ENCODE peak calls at places on chromosomes 13 and 19, in six cellular contexts. One of them, this sample, is unnamed. For H3K27me3, the result is how much of the 10 kb centered on the place peaks cover.

GRCh38 chr13:57739791-57740190 is 108.2 kb downstream of the PCDH17 start:
- DNase-seq in tibial nerve: no peak
- DNase-seq in heart left ventricle: no peak
- DNase-seq in IMR-90: no peak
- DNase-seq in adrenal gland: no peak
- DNase-seq in endothelial cell of umbilical vein: no peak
- DNase-seq in this sample: no peak

GRCh38 chr13:24985102-24985501 is 110.8 kb upstream of the PABPC3 start:
- DNase-seq in tibial nerve: no peak
- DNase-seq in heart left ventricle: no peak
- DNase-seq in IMR-90: no peak
- DNase-seq in adrenal gland: no peak
- DNase-seq in endothelial cell of umbilical vein: no peak
- DNase-seq in this sample: no peak

GRCh38 chr19:38508507-38508906 is 75.0 kb downstream of the RYR1 start:
- DNase-seq in tibial nerve: no peak
- DNase-seq in heart left ventricle: no peak
- DNase-seq in IMR-90: no peak
- DNase-seq in adrenal gland: no peak
- DNase-seq in endothelial cell of umbilical vein: no peak
- DNase-seq in this sample: no peak

GRCh38 chr13:59721889-59722579 is 441.7 kb downstream of the DIAPH3 start:
- DNase-seq in tibial nerve: no peak
- DNase-seq in heart left ventricle: no peak
- DNase-seq in IMR-90: no peak
- DNase-seq in adrenal gland: no peak
- DNase-seq in endothelial cell of umbilical vein: no peak
- DNase-seq in this sample: no peak

GRCh38 chr13:97058896-97059295 is 64.6 kb upstream of the OXGR1 start:
- DNase-seq in tibial nerve: no peak
- DNase-seq in heart left ventricle: no peak
- DNase-seq in IMR-90: no peak
- DNase-seq in adrenal gland: no peak
- DNase-seq in endothelial cell of umbilical vein: no peak
- DNase-seq in this sample: no peak

GRCh38 chr19:52034051-52034728 is 6.0 kb upstream of the ZNF614 start:
- DNase-seq in tibial nerve: no peak
- DNase-seq in heart left ventricle: no peak
- DNase-seq in IMR-90: peak
- DNase-seq in adrenal gland: no peak
- DNase-seq in endothelial cell of umbilical vein: no peak
- DNase-seq in this sample: no peak

GRCh38 chr19:15418112-15418587 is 638 bp downstream of the AKAP8L start:
- DNase-seq in tibial nerve: no peak
- DNase-seq in heart left ventricle: peak
- DNase-seq in IMR-90: no peak
- DNase-seq in adrenal gland: no peak
- DNase-seq in endothelial cell of umbilical vein: no peak
- DNase-seq in this sample: no peak

GRCh38 chr13:21837841-21838551 is 167.1 kb downstream of the FGF9 start:
- DNase-seq in tibial nerve: no peak
- DNase-seq in heart left ventricle: no peak
- DNase-seq in IMR-90: peak
- DNase-seq in adrenal gland: no peak
- DNase-seq in endothelial cell of umbilical vein: no peak
- DNase-seq in this sample: no peak

GRCh38 chr13:52405767-52406494 is at the start of gene THSD1:
- DNase-seq in tibial nerve: peak
- DNase-seq in heart left ventricle: peak
- DNase-seq in IMR-90: peak
- DNase-seq in adrenal gland: peak
- DNase-seq in endothelial cell of umbilical vein: peak
- DNase-seq in this sample: peak

GRCh38 chr13:32315255-32316029 is at the start of the genes BRCA2 and ZAR1L:
- DNase-seq in tibial nerve: peak
- DNase-seq in heart left ventricle: peak
- DNase-seq in IMR-90: peak
- DNase-seq in adrenal gland: peak
- DNase-seq in endothelial cell of umbilical vein: peak
- DNase-seq in this sample: peak

GRCh38 chr13:112117258-112117954 is 50.5 kb downstream of the SOX1 start:
- DNase-seq in tibial nerve: no peak
- DNase-seq in heart left ventricle: no peak
- DNase-seq in IMR-90: no peak
- DNase-seq in adrenal gland: no peak
- DNase-seq in endothelial cell of umbilical vein: no peak
- DNase-seq in this sample: no peak

GRCh38 chr13:48165063-48165462 is 67.9 kb upstream of the ITM2B start:
- DNase-seq in tibial nerve: no peak
- DNase-seq in heart left ventricle: no peak
- DNase-seq in IMR-90: no peak
- DNase-seq in adrenal gland: no peak
- DNase-seq in endothelial cell of umbilical vein: no peak
- DNase-seq in this sample: no peak

GRCh38 chr19:57088125-57088524 is 31.7 kb upstream of the USP29 start:
- DNase-seq in tibial nerve: no peak
- DNase-seq in heart left ventricle: no peak
- DNase-seq in IMR-90: no peak
- DNase-seq in adrenal gland: no peak
- DNase-seq in endothelial cell of umbilical vein: no peak
- DNase-seq in this sample: no peak

GRCh38 chr19:10269333-10270179 is 1.4 kb upstream of the ICAM1 start:
- DNase-seq in tibial nerve: peak
- DNase-seq in heart left ventricle: peak
- DNase-seq in IMR-90: peak
- DNase-seq in adrenal gland: peak
- DNase-seq in endothelial cell of umbilical vein: peak
- DNase-seq in this sample: peak

GRCh38 chr13:77118134-77118533 is 91.2 kb upstream of the FBXL3 start:
- DNase-seq in tibial nerve: no peak
- DNase-seq in heart left ventricle: no peak
- DNase-seq in IMR-90: no peak
- DNase-seq in adrenal gland: no peak
- DNase-seq in endothelial cell of umbilical vein: no peak
- DNase-seq in this sample: no peak

GRCh38 chr13:44219808-44220544 is 153.6 kb upstream of the SERP2 start:
- DNase-seq in tibial nerve: no peak
- DNase-seq in heart left ventricle: no peak
- DNase-seq in IMR-90: peak
- DNase-seq in adrenal gland: no peak
- DNase-seq in endothelial cell of umbilical vein: peak
- DNase-seq in this sample: no peak

GRCh38 chr19:35040826-35041547 is 534 bp upstream of the HPN start:
- DNase-seq in tibial nerve: peak
- DNase-seq in heart left ventricle: peak
- DNase-seq in IMR-90: no peak
- DNase-seq in adrenal gland: peak
- DNase-seq in endothelial cell of umbilical vein: peak
- DNase-seq in this sample: peak

GRCh38 chr19:50926144-50926543 is 14.9 kb upstream of the KLK4 start:
- DNase-seq in tibial nerve: no peak
- DNase-seq in heart left ventricle: no peak
- DNase-seq in IMR-90: no peak
- DNase-seq in adrenal gland: no peak
- DNase-seq in endothelial cell of umbilical vein: no peak
- DNase-seq in this sample: no peak

GRCh38 chr19:50921391-50922315 is 10.5 kb upstream of the KLK4 start:
- DNase-seq in tibial nerve: peak
- DNase-seq in heart left ventricle: no peak
- DNase-seq in IMR-90: no peak
- DNase-seq in adrenal gland: no peak
- DNase-seq in endothelial cell of umbilical vein: no peak
- DNase-seq in this sample: no peak

GRCh38 chr19:50925734-50926133 is 14.5 kb upstream of the KLK4 start:
- DNase-seq in tibial nerve: no peak
- DNase-seq in heart left ventricle: no peak
- DNase-seq in IMR-90: no peak
- DNase-seq in adrenal gland: no peak
- DNase-seq in endothelial cell of umbilical vein: no peak
- DNase-seq in this sample: no peak

GRCh38 chr19:50924576-50924975 is 13.4 kb upstream of the KLK4 start:
- DNase-seq in tibial nerve: no peak
- DNase-seq in heart left ventricle: no peak
- DNase-seq in IMR-90: no peak
- DNase-seq in adrenal gland: no peak
- DNase-seq in endothelial cell of umbilical vein: no peak
- DNase-seq in this sample: no peak

GRCh38 chr19:50922316-50922853 is 11.2 kb upstream of the KLK4 start:
- DNase-seq in tibial nerve: peak
- DNase-seq in heart left ventricle: peak
- DNase-seq in IMR-90: peak
- DNase-seq in adrenal gland: peak
- DNase-seq in endothelial cell of umbilical vein: peak
- DNase-seq in this sample: peak
- H3K27me3 ChIP-seq in tibial nerve: under half
- H3K27me3 ChIP-seq in heart left ventricle: under half
- H3K27me3 ChIP-seq in IMR-90: under half
- H3K27me3 ChIP-seq in adrenal gland: under half
- H3K27me3 ChIP-seq in endothelial cell of umbilical vein: under half
- H3K27me3 ChIP-seq in this sample: under half

GRCh38 chr13:99196466-99197256 is 4.0 kb upstream of the UBAC2 start:
- DNase-seq in tibial nerve: no peak
- DNase-seq in heart left ventricle: no peak
- DNase-seq in IMR-90: no peak
- DNase-seq in adrenal gland: no peak
- DNase-seq in endothelial cell of umbilical vein: peak
- DNase-seq in this sample: no peak
- H3K27ac ChIP-seq in tibial nerve: no peak
- H3K27ac ChIP-seq in heart left ventricle: no peak
- H3K27ac ChIP-seq in IMR-90: no peak
- H3K27ac ChIP-seq in adrenal gland: no peak
- H3K27ac ChIP-seq in endothelial cell of umbilical vein: no peak
- H3K27ac ChIP-seq in this sample: no peak

GRCh38 chr19:55212447-55212846 is 3.1 kb upstream of the PTPRH start:
- DNase-seq in tibial nerve: no peak
- DNase-seq in heart left ventricle: no peak
- DNase-seq in IMR-90: no peak
- DNase-seq in adrenal gland: no peak
- DNase-seq in endothelial cell of umbilical vein: peak
- DNase-seq in this sample: no peak

GRCh38 chr19:55220525-55220924 is 8.0 kb downstream of the TMEM86B start:
- DNase-seq in tibial nerve: no peak
- DNase-seq in heart left ventricle: no peak
- DNase-seq in IMR-90: no peak
- DNase-seq in adrenal gland: no peak
- DNase-seq in endothelial cell of umbilical vein: no peak
- DNase-seq in this sample: no peak

GRCh38 chr19:55213547-55213946 is 4.2 kb upstream of the PTPRH start:
- DNase-seq in tibial nerve: no peak
- DNase-seq in heart left ventricle: no peak
- DNase-seq in IMR-90: no peak
- DNase-seq in adrenal gland: no peak
- DNase-seq in endothelial cell of umbilical vein: no peak
- DNase-seq in this sample: no peak

GRCh38 chr19:55216461-55217198 is 7.3 kb upstream of the PTPRH start:
- DNase-seq in tibial nerve: peak
- DNase-seq in heart left ventricle: peak
- DNase-seq in IMR-90: peak
- DNase-seq in adrenal gland: peak
- DNase-seq in endothelial cell of umbilical vein: peak
- DNase-seq in this sample: peak
- TF ChIP-seq POLR2A in tibial nerve: no peak
- TF ChIP-seq POLR2A in heart left ventricle: no peak
- TF ChIP-seq POLR2A in IMR-90: peak
- TF ChIP-seq POLR2A in adrenal gland: peak
- TF ChIP-seq POLR2A in endothelial cell of umbilical vein: no peak
- TF ChIP-seq POLR2A in this sample: peak

GRCh38 chr13:49220856-49221614 is 897 bp downstream of the MLNR start:
- DNase-seq in tibial nerve: no peak
- DNase-seq in heart left ventricle: no peak
- DNase-seq in IMR-90: peak
- DNase-seq in adrenal gland: no peak
- DNase-seq in endothelial cell of umbilical vein: no peak
- DNase-seq in this sample: no peak

GRCh38 chr13:49220035-49220855 is at the start of gene MLNR:
- DNase-seq in tibial nerve: no peak
- DNase-seq in heart left ventricle: peak
- DNase-seq in IMR-90: no peak
- DNase-seq in adrenal gland: no peak
- DNase-seq in endothelial cell of umbilical vein: peak
- DNase-seq in this sample: no peak

GRCh38 chr13:49218493-49219051 is 1.6 kb upstream of the MLNR start:
- DNase-seq in tibial nerve: no peak
- DNase-seq in heart left ventricle: no peak
- DNase-seq in IMR-90: peak
- DNase-seq in adrenal gland: no peak
- DNase-seq in endothelial cell of umbilical vein: no peak
- DNase-seq in this sample: no peak

GRCh38 chr13:49217962-49218492 is 2.1 kb upstream of the MLNR start:
- DNase-seq in tibial nerve: no peak
- DNase-seq in heart left ventricle: no peak
- DNase-seq in IMR-90: no peak
- DNase-seq in adrenal gland: no peak
- DNase-seq in endothelial cell of umbilical vein: no peak
- DNase-seq in this sample: no peak

GRCh38 chr13:49219647-49220034 is 497 bp upstream of the MLNR start:
- DNase-seq in tibial nerve: no peak
- DNase-seq in heart left ventricle: no peak
- DNase-seq in IMR-90: no peak
- DNase-seq in adrenal gland: no peak
- DNase-seq in endothelial cell of umbilical vein: peak
- DNase-seq in this sample: no peak
- H3K27me3 ChIP-seq in tibial nerve: under half
- H3K27me3 ChIP-seq in heart left ventricle: under half
- H3K27me3 ChIP-seq in IMR-90: half or more
- H3K27me3 ChIP-seq in adrenal gland: under half
- H3K27me3 ChIP-seq in endothelial cell of umbilical vein: half or more
- H3K27me3 ChIP-seq in this sample: under half

GRCh38 chr19:5949792-5950305 is 28.1 kb downstream of the RANBP3 start:
- DNase-seq in tibial nerve: no peak
- DNase-seq in heart left ventricle: peak
- DNase-seq in IMR-90: no peak
- DNase-seq in adrenal gland: no peak
- DNase-seq in endothelial cell of umbilical vein: no peak
- DNase-seq in this sample: no peak

GRCh38 chr19:5948697-5949564 is 29.0 kb downstream of the RANBP3 start:
- DNase-seq in tibial nerve: no peak
- DNase-seq in heart left ventricle: no peak
- DNase-seq in IMR-90: no peak
- DNase-seq in adrenal gland: no peak
- DNase-seq in endothelial cell of umbilical vein: no peak
- DNase-seq in this sample: no peak

GRCh38 chr19:5943623-5944022 is 29.6 kb downstream of the CAPS start:
- DNase-seq in tibial nerve: no peak
- DNase-seq in heart left ventricle: no peak
- DNase-seq in IMR-90: peak
- DNase-seq in adrenal gland: no peak
- DNase-seq in endothelial cell of umbilical vein: no peak
- DNase-seq in this sample: no peak

GRCh38 chr19:5950744-5951143 is 27.2 kb downstream of the RANBP3 start:
- DNase-seq in tibial nerve: no peak
- DNase-seq in heart left ventricle: no peak
- DNase-seq in IMR-90: no peak
- DNase-seq in adrenal gland: no peak
- DNase-seq in endothelial cell of umbilical vein: no peak
- DNase-seq in this sample: no peak

GRCh38 chr19:5947435-5947834 is 30.5 kb downstream of the RANBP3 start:
- DNase-seq in tibial nerve: peak
- DNase-seq in heart left ventricle: peak
- DNase-seq in IMR-90: peak
- DNase-seq in adrenal gland: peak
- DNase-seq in endothelial cell of umbilical vein: no peak
- DNase-seq in this sample: no peak
- H3K27ac ChIP-seq in tibial nerve: peak
- H3K27ac ChIP-seq in heart left ventricle: peak
- H3K27ac ChIP-seq in IMR-90: peak
- H3K27ac ChIP-seq in adrenal gland: peak
- H3K27ac ChIP-seq in endothelial cell of umbilical vein: no peak
- H3K27ac ChIP-seq in this sample: peak